ENCODE peak calls at places on chromosomes 7 and 10, in eight cellular contexts. U is lower lobe of right lung, M is tibial artery, O is chondrocyte, X is coronary artery, F is psoas muscle, E is upper lobe of left lung, S is CD14-positive monocyte. D is an unnamed sample.

GRCh38 chr7:44094796-44095592 is 9.2 kb upstream of the AEBP1 start:
- DNase-seq in U (no peak), M (no peak), O (no peak), X (no peak), F (no peak), E (no peak), S (no peak), D (no peak)

GRCh38 chr7:52592698-52593097 is 442.7 kb upstream of the POM121L12 start:
- DNase-seq in U (no peak), M (no peak), O (no peak), X (no peak), F (no peak), E (no peak), S (no peak), D (no peak)

GRCh38 chr7:87876040-87876758 is at the start of the genes DBF4 and SLC25A40:
- DNase-seq in U (peak; percentile 99), M (peak; percentile 93), O (peak; percentile 97), X (peak; percentile 95), F (peak; percentile 96), E (peak; percentile 96), S (peak; percentile 87), D (peak; percentile 96)

GRCh38 chr7:77995717-77996116 is 197.1 kb downstream of the PHTF2 start:
- DNase-seq in U (no peak), M (no peak), O (no peak), X (no peak), F (no peak), E (no peak), S (no peak), D (no peak)

GRCh38 chr10:110746254-110746826 is 102.2 kb downstream of the RBM20 start:
- DNase-seq in U (no peak), M (peak; percentile 58), O (no peak), X (no peak), F (peak; percentile 43), E (peak; percentile 66), S (no peak), D (peak; percentile 57)

GRCh38 chr7:27911920-27912319 is 172.0 kb downstream of the TAX1BP1 start:
- DNase-seq in U (no peak), M (no peak), O (no peak), X (no peak), F (no peak), E (no peak), S (no peak), D (no peak)

GRCh38 chr10:60757422-60757895 is 20.8 kb upstream of the CDK1 start:
- DNase-seq in U (no peak), M (no peak), O (no peak), X (no peak), F (no peak), E (no peak), S (no peak), D (no peak)

GRCh38 chr10:121527690-121528089 is 70.6 kb downstream of the FGFR2 start:
- DNase-seq in U (peak; percentile 62), M (no peak), O (no peak), X (no peak), F (no peak), E (peak; percentile 46), S (no peak), D (no peak)

GRCh38 chr10:111295788-111296187 is 219.0 kb downstream of the ADRA2A start:
- DNase-seq in U (no peak), M (no peak), O (no peak), X (no peak), F (no peak), E (no peak), S (no peak), D (no peak)

GRCh38 chr7:11726251-11727155 is 105.5 kb downstream of the THSD7A start:
- DNase-seq in U (no peak), M (peak; percentile 27), O (no peak), X (no peak), F (peak; percentile 20), E (no peak), S (no peak), D (no peak)

DNA sequence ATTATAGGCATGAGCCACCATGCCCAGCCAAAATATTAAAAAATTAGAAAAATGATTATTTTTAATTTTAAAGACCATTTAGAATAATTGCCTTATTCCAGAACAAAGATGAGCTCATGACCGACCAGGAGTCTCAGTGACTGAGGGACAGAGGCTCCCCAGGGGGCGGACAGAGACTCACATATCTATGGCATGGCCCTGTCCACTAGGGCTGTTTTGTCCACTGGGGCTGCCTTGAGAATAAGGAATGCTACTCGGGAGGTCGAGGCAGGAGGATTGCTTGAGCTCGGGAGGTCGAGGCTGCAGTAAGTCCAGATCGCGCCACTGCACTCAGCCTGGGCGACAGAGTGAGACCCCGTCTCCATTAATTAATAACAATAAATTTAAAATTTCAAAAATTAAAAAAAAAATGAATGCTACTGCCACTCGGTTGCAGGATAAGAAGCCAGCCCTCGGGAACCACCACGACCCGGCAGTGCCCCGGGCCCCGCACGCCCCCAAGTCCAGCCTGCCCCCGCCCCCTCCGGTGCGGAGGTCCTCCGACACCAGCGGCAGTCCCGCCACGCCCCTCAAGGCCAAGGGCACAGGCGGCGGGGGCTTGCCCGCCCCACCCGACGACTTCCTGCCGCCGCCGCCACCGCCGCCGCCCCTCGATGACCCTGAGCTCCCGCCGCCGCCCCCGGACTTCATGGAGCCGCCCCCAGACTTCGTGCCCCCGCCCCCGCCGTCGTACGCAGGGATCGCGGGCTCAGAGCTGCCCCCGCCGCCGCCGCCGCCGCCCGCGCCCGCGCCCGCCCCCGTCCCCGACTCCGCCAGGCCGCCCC is 128.6 kb downstream of the APBB1IP start:
- DNase-seq in U (no peak), M (no peak), O (no peak), X (no peak), F (no peak), E (no peak), S (no peak), D (peak; percentile 12)
- TF ChIP-seq CTCF in U (no peak), M (no peak), O (no peak), X (no peak), F (no peak), E (no peak), S (no peak), D (no peak)

GRCh38 chr7:66075590-66076458 is at the start of gene ASL:
- DNase-seq in U (peak; percentile 96), M (peak; percentile 92), O (no peak), X (peak; percentile 94), F (peak; percentile 95), E (peak; percentile 96), S (peak; percentile 88), D (peak; percentile 90)
- TF ChIP-seq CTCF in U (no peak), M (no peak), O (peak; percentile 46), X (no peak), F (no peak), E (no peak), S (no peak), D (peak; percentile 25)

GRCh38 chr10:13201132-13201531 is 33.0 kb downstream of the UCMA start:
- DNase-seq in U (no peak), M (no peak), O (no peak), X (no peak), F (no peak), E (no peak), S (no peak), D (no peak)

GRCh38 chr10:13206091-13206490 is 28.1 kb downstream of the UCMA start:
- DNase-seq in U (no peak), M (no peak), O (no peak), X (no peak), F (no peak), E (no peak), S (no peak), D (no peak)

DNA sequence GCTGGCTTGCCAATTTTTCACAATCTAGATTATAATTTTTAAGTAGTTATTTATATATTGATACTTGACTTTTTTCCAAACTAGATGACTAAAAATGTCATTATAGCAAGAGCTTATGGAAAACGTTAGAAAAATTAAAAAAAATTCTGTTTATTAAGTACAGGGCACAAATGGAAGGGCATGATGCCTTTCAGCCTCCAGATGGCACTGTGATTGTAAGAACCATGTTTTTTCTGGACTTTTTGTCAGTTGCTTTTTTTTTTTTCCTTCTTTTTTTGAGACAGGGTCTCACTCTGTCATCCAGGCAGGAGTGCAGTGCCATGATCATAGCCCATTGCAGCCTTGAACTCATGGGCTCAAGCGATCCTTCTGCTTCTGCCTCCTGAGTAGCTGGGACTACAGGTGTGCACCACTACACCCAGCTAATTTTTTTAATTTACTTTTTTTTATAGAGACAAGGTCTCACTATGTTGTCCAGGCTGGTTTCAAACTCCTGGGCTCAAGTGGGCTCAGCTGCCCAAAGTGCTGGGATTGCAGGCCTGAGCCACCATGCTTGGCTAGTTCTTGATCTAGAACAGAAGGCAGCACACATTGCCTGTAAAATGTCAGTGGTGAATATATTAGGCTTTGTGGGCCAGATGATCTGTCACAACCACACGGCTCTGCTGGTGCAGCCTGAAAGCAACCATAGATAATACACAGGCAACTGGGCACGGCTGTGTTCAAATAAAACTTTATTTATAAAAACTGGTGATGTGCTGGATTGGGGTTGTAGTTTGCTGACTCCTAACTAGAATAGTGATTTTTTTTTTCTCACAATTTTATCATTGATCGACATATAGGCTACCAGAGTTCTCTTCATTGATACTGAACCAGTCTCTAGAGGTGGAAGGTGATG is 27.4 kb downstream of the UCMA start:
- DNase-seq in U (no peak), M (no peak), O (no peak), X (no peak), F (no peak), E (no peak), S (no peak), D (no peak)
- TF ChIP-seq CTCF in U (peak; percentile 46), M (peak; percentile 24), O (peak; percentile 90), X (peak; percentile 10), F (peak; percentile 46), E (no peak), S (peak; percentile 26), D (peak; percentile 64)

GRCh38 chr7:157997080-157997440 is 590.6 kb downstream of the PTPRN2 start:
- DNase-seq in U (no peak), M (no peak), O (no peak), X (no peak), F (no peak), E (no peak), S (no peak), D (no peak)

GRCh38 chr7:157995815-157996214 is 591.8 kb downstream of the PTPRN2 start:
- DNase-seq in U (no peak), M (no peak), O (no peak), X (no peak), F (no peak), E (no peak), S (no peak), D (no peak)

GRCh38 chr7:157996359-157997079 is 591.1 kb downstream of the PTPRN2 start:
- DNase-seq in U (no peak), M (no peak), O (no peak), X (no peak), F (no peak), E (no peak), S (peak; percentile 27), D (peak; percentile 26)

GRCh38 chr7:157997991-157998505 is 589.6 kb downstream of the PTPRN2 start:
- DNase-seq in U (no peak), M (no peak), O (no peak), X (no peak), F (no peak), E (no peak), S (peak; percentile 12), D (no peak)

GRCh38 chr7:157997471-157997870 is 590.2 kb downstream of the PTPRN2 start:
- DNase-seq in U (no peak), M (no peak), O (no peak), X (no peak), F (no peak), E (no peak), S (peak; percentile 43), D (no peak)
- TF ChIP-seq CTCF in U (no peak), M (no peak), O (no peak), X (no peak), F (no peak), E (no peak), S (no peak), D (no peak)

D was measured in neural crest cell.